ENCODE peak calls at places on chromosomes 2 and 18, in four cellular contexts. S is aorta; A is SJSA1; Q is CD8-positive, alpha-beta T cell. N is an unnamed sample.

GRCh38 chr2:64945973-64946736 is 43.0 kb upstream of the SLC1A4 start:
- DNase-seq in S (no peak), A (peak; percentile 79), Q (peak; percentile 45), N (no peak)

GRCh38 chr18:555705-556402 is 24.3 kb upstream of the CETN1 start:
- DNase-seq in A (no peak), Q (no peak), S (no peak), N (peak; percentile 31)

GRCh38 chr2:230593765-230594164 is 118.9 kb upstream of the CAB39 start:
- DNase-seq in A (no peak), Q (no peak), S (no peak), N (no peak)

GRCh38 chr2:177355874-177356273 is 36.7 kb upstream of the AGPS start:
- DNase-seq in S (no peak), Q (no peak), A (peak; percentile 69), N (no peak)

GRCh38 chr2:23533014-23533730 is 148.2 kb downstream of the KLHL29 start:
- DNase-seq in A (no peak), S (no peak), Q (no peak), N (no peak)

GRCh38 chr18:59742325-59743111 is 45.3 kb upstream of the CCBE1 start:
- DNase-seq in Q (no peak), A (no peak), S (no peak), N (no peak)

GRCh38 chr2:126658910-126659613 is 3.1 kb downstream of the GYPC start:
- DNase-seq in Q (peak; percentile 38), A (no peak), S (peak; percentile 82), N (no peak)

GRCh38 chr2:201401815-201402214 is 44.7 kb upstream of the FLACC1 start:
- DNase-seq in Q (no peak), A (no peak), S (no peak), N (no peak)

GRCh38 chr18:24982831-24983230 is 369.1 kb downstream of the ZNF521 start:
- DNase-seq in Q (no peak), S (no peak), A (no peak), N (no peak)

GRCh38 chr2:219293736-219294201 is 14.6 kb downstream of the DNAJB2 start:
- DNase-seq in Q (no peak), A (no peak), S (peak; percentile 65), N (no peak)

GRCh38 chr2:168541887-168542286 is 85.8 kb downstream of the CERS6 start:
- DNase-seq in A (no peak), Q (no peak), S (no peak), N (no peak)

GRCh38 chr2:205407984-205408383 is 274.3 kb upstream of the NRP2 start:
- DNase-seq in A (no peak), S (no peak), Q (no peak), N (no peak)

GRCh38 chr2:221075203-221075602 is 496.9 kb downstream of the EPHA4 start:
- DNase-seq in S (no peak), A (peak; percentile 19), Q (no peak), N (no peak)

GRCh38 chr2:128625421-128625820 is 306.8 kb upstream of the HS6ST1 start:
- DNase-seq in S (peak; percentile 32), Q (no peak), A (no peak), N (no peak)

GRCh38 chr2:143787674-143788073 is 658.5 kb downstream of the ARHGAP15 start:
- DNase-seq in A (no peak), S (no peak), Q (no peak), N (no peak)

GRCh38 chr2:241850544-241851324 is 8.0 kb downstream of the PDCD1 start:
- DNase-seq in S (peak; percentile 65), Q (no peak), A (no peak), N (no peak)

GRCh38 chr18:22489694-22490093 is 72.0 kb upstream of the CTAGE1 start:
- DNase-seq in Q (no peak), A (no peak), S (no peak), N (no peak)

GRCh38 chr18:55869547-55869946 is 281.6 kb upstream of the TCF4 start:
- DNase-seq in Q (no peak), A (no peak), S (no peak), N (no peak)

GRCh38 chr2:127448526-127448925 is 30.3 kb downstream of the PROC start:
- DNase-seq in Q (no peak), S (no peak), A (peak; percentile 81), N (no peak)

GRCh38 chr2:20012032-20012281 is 511 bp downstream of the MATN3 start:
- DNase-seq in A (no peak), Q (no peak), S (no peak), N (no peak)

GRCh38 chr2:12057436-12058166 is 311.2 kb downstream of the LPIN1 start:
- DNase-seq in Q (peak; percentile 45), S (no peak), A (peak; percentile 42), N (no peak)

GRCh38 chr2:196263181-196263747 is 91.9 kb upstream of the STK17B start:
- DNase-seq in Q (no peak), A (peak; percentile 85), S (no peak), N (no peak)

GRCh38 chr18:48565105-48565504 is 26.3 kb downstream of the CTIF start:
- DNase-seq in A (no peak), Q (no peak), S (peak; percentile 59), N (no peak)

GRCh38 chr2:155281907-155282306 is 583.4 kb downstream of the KCNJ3 start:
- DNase-seq in S (no peak), A (no peak), Q (no peak), N (no peak)

GRCh38 chr2:127609818-127610217 is 36.1 kb upstream of the GPR17 start:
- DNase-seq in A (no peak), S (peak; percentile 49), Q (no peak), N (peak; percentile 1)

GRCh38 chr18:78913830-78914585 is 65.6 kb upstream of the SALL3 start:
- DNase-seq in S (peak; percentile 62), Q (no peak), A (no peak), N (no peak)

GRCh38 chr2:133431289-133431688 is 137.0 kb downstream of the NCKAP5 start:
- DNase-seq in S (no peak), Q (no peak), A (peak; percentile 29), N (no peak)

GRCh38 chr2:212695426-212695825 is 156.8 kb upstream of the ERBB4 start:
- DNase-seq in S (no peak), A (no peak), Q (no peak), N (no peak)

GRCh38 chr2:63926800-63927199 is 85.1 kb downstream of the UGP2 start:
- DNase-seq in A (no peak), S (no peak), Q (no peak), N (no peak)

GRCh38 chr2:29212009-29212408 is 96.8 kb downstream of the CLIP4 start:
- DNase-seq in A (no peak), S (no peak), Q (no peak), N (no peak)

GRCh38 chr2:223563462-223563861 is 38.7 kb downstream of the SCG2 start:
- DNase-seq in A (peak; percentile 45), Q (no peak), S (no peak), N (no peak)

GRCh38 chr2:44135771-44136170 is 32.9 kb upstream of the PPM1B start:
- DNase-seq in S (no peak), A (no peak), Q (no peak), N (no peak)

GRCh38 chr2:44134848-44135247 is 33.8 kb upstream of the PPM1B start:
- DNase-seq in S (no peak), A (no peak), Q (no peak), N (no peak)

GRCh38 chr2:44135307-44135706 is 33.4 kb upstream of the PPM1B start:
- DNase-seq in S (no peak), A (peak; percentile 20), Q (no peak), N (no peak)

GRCh38 chr2:44137048-44137447 is 31.6 kb upstream of the PPM1B start:
- DNase-seq in A (peak; percentile 12), S (no peak), Q (no peak), N (no peak)

DNA sequence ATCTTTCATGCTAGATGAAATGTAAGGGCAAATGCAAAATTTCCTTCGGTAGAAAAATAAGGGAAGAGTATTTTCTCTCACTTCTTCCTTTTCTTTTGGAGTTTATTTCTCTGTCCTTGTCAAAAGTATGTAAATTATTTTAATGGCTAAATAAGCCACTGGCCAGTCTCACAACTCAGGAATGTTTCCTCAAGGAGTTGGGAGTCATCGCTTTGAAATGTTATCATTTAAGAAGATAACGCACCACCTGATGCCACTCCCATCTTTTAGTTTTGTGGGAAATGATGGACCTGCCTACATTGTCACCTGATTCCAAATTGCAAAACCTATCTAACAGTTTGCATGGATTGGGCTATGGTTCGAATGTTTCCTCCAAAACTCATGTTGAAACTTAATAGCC is 32.5 kb upstream of the PPM1B start:
- DNase-seq in A (peak; percentile 58), Q (no peak), S (no peak), N (no peak)
- H3K4me3 ChIP-seq in A (no peak overlapping the region), Q (no peak overlapping the region), S (no peak overlapping the region), N (no peak overlapping the region)

DNA sequence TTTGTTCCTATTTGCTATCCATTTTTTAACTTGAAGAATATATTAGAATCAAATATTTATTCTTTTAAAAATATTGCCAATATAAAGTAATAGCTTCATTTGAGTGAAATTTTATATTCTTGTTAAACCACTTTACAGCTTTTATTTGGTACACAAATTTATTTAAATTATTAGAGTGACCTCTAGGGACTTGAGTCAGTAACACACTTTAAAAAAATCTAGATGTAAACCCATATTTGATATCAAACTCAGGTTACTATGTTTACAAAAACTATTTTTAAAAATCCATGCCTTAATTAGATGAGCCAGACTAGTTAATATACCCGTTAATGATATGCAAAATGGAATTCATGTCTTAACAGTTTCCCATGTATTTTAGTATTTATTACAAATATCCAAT is 134.6 kb downstream of the MAP4K4 start:
- DNase-seq in Q (no peak), S (no peak), A (no peak), N (no peak)
- H3K27ac ChIP-seq in Q (no peak overlapping the region), S (no peak overlapping the region), A (no peak overlapping the region), N (no peak overlapping the region)

DNA sequence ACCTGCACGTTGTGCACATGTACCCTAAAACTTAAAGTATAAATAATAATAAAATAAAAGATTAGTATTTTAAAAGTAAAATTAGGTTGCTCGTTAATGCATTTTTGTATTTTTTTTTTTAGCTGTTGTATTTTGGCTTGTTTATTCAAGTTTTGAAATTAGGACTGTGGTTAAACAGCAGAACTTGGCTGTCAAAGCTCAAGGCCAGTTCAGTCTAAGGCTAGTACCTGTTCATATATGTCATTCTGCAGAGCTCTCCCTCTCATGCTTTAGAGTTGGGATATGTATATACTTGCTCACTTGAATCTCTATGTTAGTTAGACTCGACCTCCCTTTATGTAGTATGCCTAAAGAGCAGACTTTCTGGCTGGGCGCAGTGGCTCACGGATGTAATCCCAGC is 32.7 kb downstream of the MOB4 start:
- DNase-seq in A (no peak), S (no peak), Q (no peak), N (no peak)
- H3K4me3 ChIP-seq in A (no peak overlapping the region), S (no peak overlapping the region), Q (no peak overlapping the region), N (no peak overlapping the region)

DNA sequence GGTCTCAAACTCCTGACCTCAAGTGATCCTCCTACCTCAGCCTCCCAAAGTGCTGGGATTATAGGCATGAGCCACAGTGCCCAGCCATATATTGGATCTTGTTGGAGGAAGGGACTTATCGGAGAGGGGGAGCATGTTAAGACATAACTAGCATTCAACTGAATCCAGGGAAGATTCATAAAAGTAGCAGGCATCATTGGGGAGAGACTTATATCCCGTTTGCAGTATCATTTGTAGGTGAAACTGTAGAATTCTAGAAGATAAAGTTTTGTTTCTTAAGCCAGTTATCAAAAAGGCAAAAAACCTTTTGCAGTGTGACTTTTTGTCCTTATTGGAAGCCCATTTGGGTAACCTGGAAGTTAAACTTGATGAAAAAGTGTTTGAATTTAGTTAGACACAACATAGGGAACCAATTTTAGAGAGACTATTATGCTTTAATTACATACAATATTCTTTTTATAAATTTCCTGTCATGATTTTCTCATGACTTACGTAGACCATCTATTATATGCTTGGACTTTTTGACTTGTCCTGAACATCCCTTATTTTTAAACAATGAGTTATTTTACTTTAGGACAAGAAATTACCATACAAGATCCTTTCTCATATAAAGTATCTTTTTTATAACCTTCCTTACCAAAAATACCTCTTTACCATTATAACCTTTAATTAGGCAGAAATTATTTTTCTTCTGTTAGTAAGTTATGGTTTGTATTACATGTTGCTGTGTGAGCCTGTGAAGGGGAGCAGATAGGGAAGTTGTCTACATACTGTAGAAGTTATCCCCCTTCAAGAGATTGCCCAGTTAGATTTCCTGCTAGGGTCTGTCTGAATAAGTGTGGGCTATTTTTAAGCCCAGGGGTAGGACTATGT is 20.3 kb downstream of the RAB3GAP1 start:
- DNase-seq in A (peak; percentile 12), Q (no peak), S (no peak), N (no peak)
- H3K27ac ChIP-seq in A (no peak overlapping the region), Q (no peak overlapping the region), S (no peak overlapping the region), N (no peak overlapping the region)